ENCODE peak calls at places on chromosome 5, in eight cellular contexts. One of them, this sample, is unnamed.

GRCh38 chr5:151772029-151772867 is 494 bp downstream of the G3BP1 start:
- DNase-seq in Peyer's patch: peak; percentile 48
- DNase-seq in ovary: no peak
- DNase-seq in heart right ventricle: peak; percentile 35
- DNase-seq in HL-60: no peak
- DNase-seq in upper lobe of right lung: peak; percentile 71
- DNase-seq in spleen: no peak
- DNase-seq in lung: peak; percentile 49
- DNase-seq in this sample: peak; percentile 70

GRCh38 chr5:119286516-119287488 is 69.0 kb upstream of the TNFAIP8 start:
- DNase-seq in HL-60: no peak
- DNase-seq in lung: no peak
- DNase-seq in spleen: no peak
- DNase-seq in upper lobe of right lung: no peak
- DNase-seq in heart right ventricle: no peak
- DNase-seq in Peyer's patch: no peak
- DNase-seq in ovary: no peak
- DNase-seq in this sample: no peak

GRCh38 chr5:103621548-103621930 is 59.0 kb upstream of the NUDT12 start:
- DNase-seq in spleen: no peak
- DNase-seq in Peyer's patch: no peak
- DNase-seq in lung: no peak
- DNase-seq in heart right ventricle: no peak
- DNase-seq in ovary: no peak
- DNase-seq in upper lobe of right lung: no peak
- DNase-seq in HL-60: no peak
- DNase-seq in this sample: no peak

GRCh38 chr5:167049771-167050567 is 1241.5 kb upstream of the WWC1 start:
- DNase-seq in lung: no peak
- DNase-seq in heart right ventricle: no peak
- DNase-seq in Peyer's patch: no peak
- DNase-seq in HL-60: no peak
- DNase-seq in ovary: no peak
- DNase-seq in upper lobe of right lung: no peak
- DNase-seq in spleen: no peak
- DNase-seq in this sample: no peak

GRCh38 chr5:87888139-87888538 is 380.5 kb downstream of the TMEM161B start:
- DNase-seq in HL-60: no peak
- DNase-seq in ovary: no peak
- DNase-seq in upper lobe of right lung: no peak
- DNase-seq in heart right ventricle: no peak
- DNase-seq in spleen: no peak
- DNase-seq in Peyer's patch: no peak
- DNase-seq in lung: no peak
- DNase-seq in this sample: no peak

GRCh38 chr5:56406221-56406620 is 173.1 kb upstream of the ANKRD55 start:
- DNase-seq in upper lobe of right lung: no peak
- DNase-seq in heart right ventricle: no peak
- DNase-seq in ovary: no peak
- DNase-seq in HL-60: no peak
- DNase-seq in lung: no peak
- DNase-seq in Peyer's patch: no peak
- DNase-seq in spleen: no peak
- DNase-seq in this sample: no peak

GRCh38 chr5:167466992-167467391 is 824.5 kb upstream of the WWC1 start:
- DNase-seq in ovary: no peak
- DNase-seq in lung: no peak
- DNase-seq in heart right ventricle: no peak
- DNase-seq in Peyer's patch: no peak
- DNase-seq in spleen: no peak
- DNase-seq in upper lobe of right lung: no peak
- DNase-seq in HL-60: no peak
- DNase-seq in this sample: no peak

GRCh38 chr5:103569313-103570060 is 6.9 kb upstream of the NUDT12 start:
- DNase-seq in ovary: no peak
- DNase-seq in spleen: no peak
- DNase-seq in heart right ventricle: no peak
- DNase-seq in Peyer's patch: no peak
- DNase-seq in lung: no peak
- DNase-seq in upper lobe of right lung: no peak
- DNase-seq in HL-60: no peak
- DNase-seq in this sample: no peak

GRCh38 chr5:151051931-151052608 is 28.8 kb downstream of the TNIP1 start:
- DNase-seq in upper lobe of right lung: no peak
- DNase-seq in heart right ventricle: no peak
- DNase-seq in ovary: no peak
- DNase-seq in lung: no peak
- DNase-seq in Peyer's patch: no peak
- DNase-seq in HL-60: no peak
- DNase-seq in spleen: peak; percentile 67
- DNase-seq in this sample: no peak

DNA sequence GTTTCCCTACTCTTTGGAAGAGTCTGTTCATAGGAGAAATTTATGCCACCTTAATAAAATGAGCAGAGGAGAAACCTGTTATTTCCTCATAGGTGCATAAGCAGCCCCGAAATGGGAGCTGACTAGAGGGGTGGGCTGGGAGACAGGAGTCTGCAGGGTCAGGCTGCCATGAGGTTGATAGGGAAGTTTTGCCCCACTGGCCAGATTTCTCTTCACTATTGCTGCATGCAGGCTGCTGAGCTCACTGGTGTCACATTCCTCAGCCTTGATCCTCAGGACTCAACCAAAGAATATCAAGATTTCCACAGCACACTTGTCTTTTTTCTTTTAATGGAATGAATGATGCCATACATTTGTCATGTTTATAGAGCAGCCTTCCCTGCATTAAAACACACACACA is 60.7 kb downstream of the BHMT start:
- DNase-seq in Peyer's patch: no peak
- DNase-seq in ovary: no peak
- DNase-seq in spleen: no peak
- DNase-seq in lung: no peak
- DNase-seq in upper lobe of right lung: no peak
- DNase-seq in HL-60: no peak
- DNase-seq in heart right ventricle: no peak
- DNase-seq in this sample: no peak
- H3K27ac ChIP-seq in Peyer's patch: no peak overlapping the region
- H3K27ac ChIP-seq in ovary: no peak overlapping the region
- H3K27ac ChIP-seq in spleen: no peak overlapping the region
- H3K27ac ChIP-seq in lung: no peak overlapping the region
- H3K27ac ChIP-seq in upper lobe of right lung: no peak overlapping the region
- H3K27ac ChIP-seq in HL-60: no peak overlapping the region
- H3K27ac ChIP-seq in heart right ventricle: no peak overlapping the region
- H3K27ac ChIP-seq in this sample: no peak overlapping the region

GRCh38 chr5:172878585-172879433 is 44.8 kb downstream of the ERGIC1 start:
- DNase-seq in HL-60: no peak
- DNase-seq in upper lobe of right lung: no peak
- DNase-seq in Peyer's patch: no peak
- DNase-seq in spleen: no peak
- DNase-seq in lung: no peak
- DNase-seq in ovary: no peak
- DNase-seq in heart right ventricle: no peak
- DNase-seq in this sample: peak; percentile 55
- H3K4me3 ChIP-seq in HL-60: no peak overlapping the region
- H3K4me3 ChIP-seq in upper lobe of right lung: no peak overlapping the region
- H3K4me3 ChIP-seq in Peyer's patch: no peak overlapping the region
- H3K4me3 ChIP-seq in spleen: no peak overlapping the region
- H3K4me3 ChIP-seq in lung: no peak overlapping the region
- H3K4me3 ChIP-seq in ovary: no peak overlapping the region
- H3K4me3 ChIP-seq in heart right ventricle: no peak overlapping the region
- H3K4me3 ChIP-seq in this sample: peak overlapping the region; percentile 45

GRCh38 chr5:122999947-123000563 is 36.5 kb downstream of the PPIC start:
- DNase-seq in lung: no peak
- DNase-seq in Peyer's patch: peak; percentile 52
- DNase-seq in HL-60: peak; percentile 3
- DNase-seq in upper lobe of right lung: peak; percentile 64
- DNase-seq in ovary: no peak
- DNase-seq in spleen: no peak
- DNase-seq in heart right ventricle: peak; percentile 18
- DNase-seq in this sample: no peak
- TF ChIP-seq CTCF in lung: peak; percentile 36
- TF ChIP-seq CTCF in Peyer's patch: peak; percentile 15
- TF ChIP-seq CTCF in HL-60: peak; percentile 26
- TF ChIP-seq CTCF in upper lobe of right lung: peak; percentile 35
- TF ChIP-seq CTCF in ovary: no peak
- TF ChIP-seq CTCF in spleen: peak; percentile 46
- TF ChIP-seq CTCF in heart right ventricle: no peak
- TF ChIP-seq CTCF in this sample: no peak

GRCh38 chr5:154677921-154678320 is 77.3 kb upstream of the LARP1 start:
- DNase-seq in ovary: no peak
- DNase-seq in lung: no peak
- DNase-seq in spleen: no peak
- DNase-seq in upper lobe of right lung: no peak
- DNase-seq in HL-60: peak; percentile 38
- DNase-seq in heart right ventricle: no peak
- DNase-seq in Peyer's patch: no peak
- DNase-seq in this sample: no peak
- H3K27ac ChIP-seq in ovary: no peak overlapping the region
- H3K27ac ChIP-seq in lung: peak overlapping the region; percentile 49
- H3K27ac ChIP-seq in spleen: no peak overlapping the region
- H3K27ac ChIP-seq in upper lobe of right lung: no peak overlapping the region
- H3K27ac ChIP-seq in HL-60: no peak overlapping the region
- H3K27ac ChIP-seq in heart right ventricle: peak overlapping the region; percentile 56
- H3K27ac ChIP-seq in Peyer's patch: no peak overlapping the region
- H3K27ac ChIP-seq in this sample: peak overlapping the region; percentile 82

GRCh38 chr5:112205840-112206239 is 213.2 kb downstream of the EPB41L4A start:
- DNase-seq in lung: no peak
- DNase-seq in upper lobe of right lung: no peak
- DNase-seq in heart right ventricle: no peak
- DNase-seq in Peyer's patch: no peak
- DNase-seq in HL-60: no peak
- DNase-seq in spleen: no peak
- DNase-seq in ovary: no peak
- DNase-seq in this sample: no peak
- H3K4me3 ChIP-seq in lung: no peak overlapping the region
- H3K4me3 ChIP-seq in upper lobe of right lung: no peak overlapping the region
- H3K4me3 ChIP-seq in heart right ventricle: no peak overlapping the region
- H3K4me3 ChIP-seq in Peyer's patch: no peak overlapping the region
- H3K4me3 ChIP-seq in HL-60: no peak overlapping the region
- H3K4me3 ChIP-seq in spleen: no peak overlapping the region
- H3K4me3 ChIP-seq in ovary: no peak overlapping the region
- H3K4me3 ChIP-seq in this sample: no peak overlapping the region

GRCh38 chr5:177303121-177303924 is at the start of the genes PRELID1 and RAB24:
- DNase-seq in ovary: peak; percentile 92
- DNase-seq in heart right ventricle: peak; percentile 91
- DNase-seq in Peyer's patch: peak; percentile 92
- DNase-seq in lung: peak; percentile 88
- DNase-seq in upper lobe of right lung: peak; percentile 95
- DNase-seq in spleen: peak; percentile 97
- DNase-seq in HL-60: peak; percentile 83
- DNase-seq in this sample: peak; percentile 95
- TF ChIP-seq CTCF in ovary: no peak
- TF ChIP-seq CTCF in heart right ventricle: no peak
- TF ChIP-seq CTCF in Peyer's patch: peak; percentile 32
- TF ChIP-seq CTCF in lung: no peak
- TF ChIP-seq CTCF in upper lobe of right lung: peak; percentile 38
- TF ChIP-seq CTCF in spleen: peak; percentile 39
- TF ChIP-seq CTCF in HL-60: no peak
- TF ChIP-seq CTCF in this sample: peak; percentile 23

GRCh38 chr5:159752622-159753275 is 163.5 kb upstream of the ADRA1B start:
- DNase-seq in heart right ventricle: no peak
- DNase-seq in spleen: no peak
- DNase-seq in upper lobe of right lung: no peak
- DNase-seq in lung: no peak
- DNase-seq in HL-60: no peak
- DNase-seq in ovary: no peak
- DNase-seq in Peyer's patch: no peak
- DNase-seq in this sample: no peak
- H3K27ac ChIP-seq in heart right ventricle: no peak overlapping the region
- H3K27ac ChIP-seq in spleen: no peak overlapping the region
- H3K27ac ChIP-seq in upper lobe of right lung: no peak overlapping the region
- H3K27ac ChIP-seq in lung: no peak overlapping the region
- H3K27ac ChIP-seq in HL-60: no peak overlapping the region
- H3K27ac ChIP-seq in ovary: no peak overlapping the region
- H3K27ac ChIP-seq in Peyer's patch: no peak overlapping the region
- H3K27ac ChIP-seq in this sample: no peak overlapping the region

GRCh38 chr5:115348175-115348574 is 51.7 kb upstream of the CCDC112 start:
- DNase-seq in Peyer's patch: no peak
- DNase-seq in upper lobe of right lung: no peak
- DNase-seq in spleen: no peak
- DNase-seq in heart right ventricle: no peak
- DNase-seq in ovary: no peak
- DNase-seq in lung: no peak
- DNase-seq in HL-60: no peak
- DNase-seq in this sample: no peak
- H3K4me3 ChIP-seq in Peyer's patch: no peak overlapping the region
- H3K4me3 ChIP-seq in upper lobe of right lung: no peak overlapping the region
- H3K4me3 ChIP-seq in spleen: no peak overlapping the region
- H3K4me3 ChIP-seq in heart right ventricle: no peak overlapping the region
- H3K4me3 ChIP-seq in ovary: no peak overlapping the region
- H3K4me3 ChIP-seq in lung: no peak overlapping the region
- H3K4me3 ChIP-seq in HL-60: no peak overlapping the region
- H3K4me3 ChIP-seq in this sample: no peak overlapping the region

GRCh38 chr5:112491257-112491656 is 72.2 kb upstream of the EPB41L4A start:
- DNase-seq in spleen: no peak
- DNase-seq in heart right ventricle: no peak
- DNase-seq in lung: no peak
- DNase-seq in upper lobe of right lung: no peak
- DNase-seq in Peyer's patch: no peak
- DNase-seq in ovary: no peak
- DNase-seq in HL-60: no peak
- DNase-seq in this sample: no peak
- TF ChIP-seq CTCF in spleen: no peak
- TF ChIP-seq CTCF in heart right ventricle: no peak
- TF ChIP-seq CTCF in lung: no peak
- TF ChIP-seq CTCF in upper lobe of right lung: no peak
- TF ChIP-seq CTCF in Peyer's patch: peak; percentile 3
- TF ChIP-seq CTCF in ovary: no peak
- TF ChIP-seq CTCF in HL-60: no peak
- TF ChIP-seq CTCF in this sample: peak; percentile 5

This sample was measured in psoas muscle.